ENCODE peak calls at places on chromosomes 16 and 17, in four cellular contexts. S, X, I and E are unnamed samples.

GRCh38 chr16:705748-706188 is at the start of gene FBXL16:
- DNase-seq in S (no peak), X (no peak), I (no peak), E (no peak)

GRCh38 chr17:14427914-14428639 is 127.2 kb downstream of the HS3ST3B1 start:
- DNase-seq in S (no peak), X (peak), I (no peak), E (no peak)

GRCh38 chr16:19168173-19169080 is at the start of gene SYT17:
- DNase-seq in S (no peak), X (no peak), I (no peak), E (no peak)

GRCh38 chr17:60501589-60501988 is 24.5 kb downstream of the APPBP2 start:
- DNase-seq in S (no peak), X (no peak), I (no peak), E (no peak)

GRCh38 chr17:7839199-7839889 is 5.3 kb downstream of the KDM6B start:
- DNase-seq in S (no peak), X (peak), I (no peak), E (no peak)

GRCh38 chr16:14199624-14200023 is 128.5 kb downstream of the MRTFB start:
- DNase-seq in S (no peak), X (no peak), I (no peak), E (no peak)

GRCh38 chr17:2400877-2401425 is at the start of gene MNT:
- DNase-seq in S (peak), X (peak), I (peak), E (peak)

GRCh38 chr17:41340934-41341861 is 9.4 kb downstream of the KRT33A start:
- DNase-seq in S (no peak), X (no peak), I (no peak), E (no peak)

GRCh38 chr17:32928527-32929287 is 754 bp downstream of the TMEM98 start:
- DNase-seq in S (no peak), X (no peak), I (no peak), E (no peak)

GRCh38 chr16:8905168-8905762 is 23.1 kb downstream of the LITAFD start:
- DNase-seq in S (peak), X (peak), I (no peak), E (peak)

GRCh38 chr17:44556854-44557606 is at the start of gene FZD2:
- DNase-seq in S (peak), X (peak), I (peak), E (peak)

GRCh38 chr16:27123795-27124194 is 57.1 kb downstream of the C16orf82 start:
- DNase-seq in S (no peak), X (no peak), I (no peak), E (no peak)

GRCh38 chr16:1181715-1182671 is 29.1 kb downstream of the CACNA1H start:
- DNase-seq in S (no peak), X (no peak), I (peak), E (no peak)

GRCh38 chr16:54425681-54426549 is 139.3 kb upstream of the IRX3 start:
- DNase-seq in S (no peak), X (no peak), I (no peak), E (peak)

GRCh38 chr17:28335959-28336871 is 654 bp downstream of the TNFAIP1 start:
- DNase-seq in S (peak), X (peak), I (no peak), E (peak)

GRCh38 chr17:15348030-15348429 is 6.6 kb upstream of the TEKT3 start:
- DNase-seq in S (no peak), X (no peak), I (no peak), E (peak)

GRCh38 chr17:41775394-41776226 is 10.9 kb downstream of the JUP start:
- DNase-seq in S (no peak), X (no peak), I (no peak), E (no peak)

GRCh38 chr17:48563867-48564199 is 14.3 kb downstream of the HOXB4 start:
- DNase-seq in S (no peak), X (no peak), I (no peak), E (no peak)

GRCh38 chr17:48562934-48563333 is 15.2 kb downstream of the HOXB4 start:
- DNase-seq in S (no peak), X (no peak), I (no peak), E (no peak)

GRCh38 chr17:48563385-48563838 is 14.7 kb downstream of the HOXB4 start:
- DNase-seq in S (no peak), X (no peak), I (no peak), E (no peak)

GRCh38 chr17:48565024-48565558 is 13.1 kb downstream of the HOXB4 start:
- DNase-seq in S (no peak), X (no peak), I (no peak), E (no peak)

GRCh38 chr17:48564200-48565023 is 13.7 kb downstream of the HOXB4 start:
- DNase-seq in S (no peak), X (no peak), I (peak), E (no peak)
- TF ChIP-seq CTCF in S (no peak), X (no peak), I (no peak), E (no peak)

DNA sequence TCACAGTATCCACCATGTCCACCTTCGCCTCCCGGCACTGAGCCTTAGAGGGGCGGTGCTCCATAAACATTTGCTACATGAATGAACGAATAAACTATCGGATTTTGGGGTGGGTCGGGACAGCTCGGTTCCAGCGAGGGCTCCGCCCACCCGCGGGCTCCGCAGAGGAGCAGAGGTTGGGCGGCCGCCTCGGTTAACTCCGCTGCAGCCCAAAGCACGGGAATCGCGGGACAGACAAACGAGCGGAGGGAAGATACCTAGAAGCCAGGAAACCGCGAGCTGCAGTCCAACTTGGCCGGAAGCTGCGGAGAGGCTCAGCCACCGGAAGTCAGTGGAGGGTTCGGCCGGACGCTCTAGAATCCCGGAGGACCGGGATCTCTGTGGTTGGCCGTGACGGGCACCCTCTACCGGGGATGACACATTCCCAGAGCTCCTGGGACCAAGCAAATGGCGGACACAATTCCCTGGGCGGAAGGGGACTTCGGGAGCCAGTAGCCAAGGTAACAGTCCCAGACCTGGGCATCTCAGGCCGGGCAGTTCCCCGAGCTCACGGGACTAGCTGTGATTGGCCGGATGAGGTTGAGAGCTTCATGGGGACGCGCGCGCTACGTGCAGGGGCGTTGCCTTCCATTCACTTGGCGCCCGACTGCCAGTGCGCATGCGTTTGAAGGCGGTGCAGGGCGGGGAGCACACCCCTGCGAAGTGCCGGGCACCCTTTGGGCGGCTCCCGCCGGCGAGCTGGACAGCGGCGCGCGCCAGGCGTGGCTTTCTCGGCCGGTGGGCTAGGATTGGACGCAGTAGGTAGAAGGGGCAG is 489 bp upstream of the MAPK7 start:
- DNase-seq in S (peak), X (peak), I (peak), E (peak)
- TF ChIP-seq POLR2A in S (peak), X (peak), I (peak), E (no peak)

DNA sequence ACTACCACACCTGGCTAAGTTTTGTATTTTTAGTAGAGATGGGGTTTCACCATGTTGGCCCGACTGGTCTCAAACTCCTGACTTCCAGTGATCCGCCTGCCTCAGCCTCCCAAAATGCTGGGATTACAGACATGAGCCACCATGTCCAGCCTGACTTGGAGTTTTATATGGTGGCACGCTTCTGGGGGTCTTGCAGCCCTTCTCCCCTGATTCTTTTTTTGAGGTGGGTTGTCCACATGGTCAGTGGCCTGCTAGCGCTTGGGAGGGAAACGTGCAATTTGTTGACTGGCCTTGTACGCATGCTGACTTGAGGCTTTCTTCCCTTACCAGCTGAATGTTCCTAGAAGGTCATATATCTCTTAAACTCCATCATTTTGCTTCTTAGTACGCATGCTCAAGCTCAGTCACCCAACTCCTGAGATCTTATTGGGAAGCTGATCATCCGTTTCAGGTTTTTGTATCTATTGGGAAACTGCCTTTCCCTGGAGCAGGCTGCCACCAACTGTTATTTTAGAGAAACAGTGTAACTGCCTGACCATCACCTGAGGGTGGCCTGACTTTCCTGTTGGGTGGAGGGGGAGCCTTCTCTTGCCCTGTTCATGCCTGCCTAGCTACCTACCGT is 13.7 kb upstream of the LDHD start:
- DNase-seq in S (no peak), X (peak), I (no peak), E (no peak)
- TF ChIP-seq CTCF in S (peak), X (no peak), I (no peak), E (no peak)

GRCh38 chr16:89954462-89954861 is 5.9 kb downstream of the DEF8 start:
- DNase-seq in S (no peak), X (no peak), I (no peak), E (no peak)
- TF ChIP-seq POLR2A in S (no peak), X (no peak), I (no peak), E (no peak)